ENCODE peak calls at places on chromosomes 12 and 14, in five cellular contexts. Y is testis, U is GM13977, C is A549, D is endodermal cell. Z is an unnamed sample.

GRCh38 chr12:8780389-8780788 is 42.0 kb upstream of the A2ML1 start:
- DNase-seq in Y (no peak), D (peak; percentile 70), U (peak; percentile 31), C (peak; percentile 21), Z (no peak)

GRCh38 chr12:422526-422925 is 21.1 kb downstream of the CCDC77 start:
- DNase-seq in U (no peak), D (no peak), C (no peak), Y (no peak), Z (no peak)

GRCh38 chr12:29149691-29150382 is 759 bp downstream of the FAR2 start:
- DNase-seq in U (peak; percentile 31), Y (no peak), C (no peak), D (peak; percentile 82), Z (no peak)

GRCh38 chr14:78403278-78403815 is 233.2 kb downstream of the NRXN3 start:
- DNase-seq in C (no peak), Y (no peak), U (peak; percentile 25), D (peak; percentile 58), Z (no peak)

GRCh38 chr14:75280831-75281690 is 2.4 kb downstream of the FOS start:
- DNase-seq in C (no peak), Y (no peak), D (peak; percentile 60), U (no peak), Z (no peak)

GRCh38 chr14:93464271-93464670 is 33.5 kb downstream of the UNC79 start:
- DNase-seq in Y (no peak), U (no peak), C (no peak), D (no peak), Z (no peak)

GRCh38 chr14:94342334-94342934 is 19.3 kb upstream of the SERPINA6 start:
- DNase-seq in U (no peak), Y (peak; percentile 89), C (peak; percentile 80), D (no peak), Z (peak; percentile 71)

GRCh38 chr12:104569348-104570173 is 112.8 kb downstream of the CHST11 start:
- DNase-seq in C (no peak), D (no peak), U (peak; percentile 57), Y (peak; percentile 20), Z (peak; percentile 76)

GRCh38 chr14:34354556-34354955 is 107.5 kb downstream of the SPTSSA start:
- DNase-seq in U (no peak), Y (no peak), C (no peak), D (no peak), Z (no peak)
- TF ChIP-seq CTCF in U (no peak), Y (no peak), C (no peak), D (no peak), Z (no peak)

GRCh38 chr14:31657917-31658316 is 96.7 kb downstream of the NUBPL start:
- DNase-seq in D (no peak), Y (no peak), C (no peak), U (no peak), Z (no peak)
- TF ChIP-seq CTCF in D (no peak), Y (no peak), C (no peak), U (no peak), Z (no peak)

GRCh38 chr12:128583453-128583852 is 240.3 kb downstream of the SLC15A4 start:
- DNase-seq in C (no peak), Y (no peak), D (peak; percentile 88), U (no peak), Z (no peak)
- TF ChIP-seq CTCF in C (no peak), Y (peak; percentile 13), D (peak; percentile 76), U (no peak), Z (no peak)

GRCh38 chr12:127280393-127281275 is 986.3 kb upstream of the TMEM132C start:
- DNase-seq in C (peak; percentile 3), Y (peak; percentile 82), U (peak; percentile 40), D (peak; percentile 98), Z (no peak)
- TF ChIP-seq CTCF in C (peak; percentile 29), Y (peak; percentile 87), U (peak; percentile 93), D (peak; percentile 100), Z (peak; percentile 99)

DNA sequence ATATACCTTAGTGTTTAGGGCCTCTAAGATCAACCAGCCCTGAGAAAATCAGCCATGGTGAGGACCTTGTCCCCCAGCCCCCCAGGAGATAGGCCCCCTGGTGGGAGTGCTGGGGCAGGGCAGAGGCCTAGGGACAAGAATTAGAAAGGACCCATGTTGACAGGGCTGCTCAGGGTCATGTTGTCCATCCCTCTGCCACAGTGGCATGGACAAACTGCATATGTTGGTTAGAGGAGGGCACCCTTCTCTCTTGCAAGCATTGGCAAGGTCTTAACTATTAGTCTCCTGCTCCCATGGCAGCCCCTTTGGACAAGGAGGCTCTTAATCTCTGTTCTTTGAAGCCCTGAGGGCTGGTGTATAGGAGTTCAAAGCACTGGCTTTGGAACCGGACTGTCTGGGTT is 755 bp upstream of the PTPN6 start:
- DNase-seq in D (no peak), C (no peak), Y (no peak), U (no peak), Z (no peak)
- TF ChIP-seq CTCF in D (peak; percentile 68), C (no peak), Y (no peak), U (peak; percentile 52), Z (peak; percentile 3)

GRCh38 chr12:132377147-132377546 is 47.8 kb upstream of the GALNT9 start:
- DNase-seq in D (no peak), C (no peak), U (no peak), Y (no peak), Z (no peak)
- TF ChIP-seq CTCF in D (no peak), C (no peak), U (no peak), Y (no peak), Z (no peak)

GRCh38 chr12:114815157-114815556 is 131.2 kb upstream of the TBX3 start:
- DNase-seq in U (no peak), C (no peak), D (peak; percentile 54), Y (no peak), Z (no peak)

GRCh38 chr12:114809132-114809531 is 125.2 kb upstream of the TBX3 start:
- DNase-seq in C (no peak), D (peak; percentile 63), Y (no peak), U (no peak), Z (no peak)

GRCh38 chr12:114812858-114813761 is 129.1 kb upstream of the TBX3 start:
- DNase-seq in U (no peak), C (peak; percentile 34), Y (no peak), D (peak; percentile 56), Z (no peak)

GRCh38 chr12:114817491-114818440 is 133.8 kb upstream of the TBX3 start:
- DNase-seq in U (no peak), Y (peak; percentile 52), C (no peak), D (no peak), Z (no peak)

GRCh38 chr12:114812384-114812783 is 128.4 kb upstream of the TBX3 start:
- DNase-seq in D (no peak), C (no peak), U (no peak), Y (no peak), Z (no peak)
- TF ChIP-seq CTCF in D (no peak), C (no peak), U (no peak), Y (no peak), Z (no peak)

DNA sequence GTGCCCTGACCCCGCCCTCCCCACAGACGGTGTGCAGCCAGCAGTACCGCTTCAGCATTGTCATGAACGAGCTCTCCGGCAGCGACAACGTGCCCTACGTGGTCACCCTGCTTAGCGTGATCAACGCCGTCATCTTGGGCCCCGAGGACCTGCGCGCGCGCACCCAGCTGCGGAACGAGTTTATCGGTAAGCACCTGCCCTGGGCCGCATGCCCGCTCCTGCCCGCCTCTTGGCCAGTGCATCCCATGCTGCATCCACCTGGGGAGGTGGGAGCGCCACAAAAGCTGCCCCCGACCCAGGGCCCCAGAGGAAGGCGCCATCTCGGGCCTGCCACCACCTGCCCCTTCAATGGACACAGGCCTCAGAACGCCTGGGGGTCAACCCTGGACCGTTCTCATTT is 13.9 kb downstream of the INF2 start:
- DNase-seq in Y (no peak), U (no peak), D (no peak), C (no peak), Z (no peak)
- TF ChIP-seq CTCF in Y (no peak), U (no peak), D (no peak), C (no peak), Z (no peak)

GRCh38 chr12:25959069-25959961 is 833 bp downstream of the RASSF8 start:
- DNase-seq in Y (peak; percentile 64), D (peak; percentile 85), C (peak; percentile 21), U (no peak), Z (no peak)
- TF ChIP-seq CTCF in Y (no peak), D (no peak), C (no peak), U (no peak), Z (no peak)